ENCODE peak calls at places on chromosome 21, in five cellular contexts. A is foreskin fibroblast, H is fibroblast of lung, R is left ventricle myocardium inferior, Q is AG04449. W is an unnamed sample.

GRCh38 chr21:31343680-31344480 is at the start of gene TIAM1:
- DNase-seq in H (peak; percentile 62), R (peak; percentile 68), A (peak; percentile 59), Q (peak; percentile 23), W (no peak)

GRCh38 chr21:27498025-27498424 is 531.1 kb upstream of the ADAMTS5 start:
- DNase-seq in A (no peak), H (no peak), Q (no peak), R (no peak), W (no peak)

GRCh38 chr21:29360799-29361765 is 62.4 kb downstream of the BACH1 start:
- DNase-seq in Q (no peak), H (no peak), R (no peak), A (no peak), W (no peak)

GRCh38 chr21:26130249-26130896 is 40.2 kb downstream of the APP start:
- DNase-seq in Q (no peak), A (no peak), H (peak; percentile 76), R (no peak), W (no peak)

GRCh38 chr21:31760931-31761330 is 29.0 kb upstream of the SCAF4 start:
- DNase-seq in R (no peak), Q (no peak), H (no peak), A (no peak), W (no peak)

GRCh38 chr21:40447016-40447415 is 399.9 kb downstream of the DSCAM start:
- DNase-seq in R (no peak), H (no peak), A (no peak), Q (no peak), W (no peak)

GRCh38 chr21:41446571-41446970 is 20.5 kb downstream of the MX1 start:
- DNase-seq in R (no peak), Q (no peak), A (no peak), H (no peak), W (no peak)

GRCh38 chr21:46001821-46002681 is 20.5 kb downstream of the COL6A1 start:
- DNase-seq in A (no peak), Q (no peak), H (no peak), R (peak; percentile 19), W (no peak)

GRCh38 chr21:46009951-46010655 is 28.5 kb downstream of the COL6A1 start:
- DNase-seq in H (no peak), A (no peak), R (no peak), Q (no peak), W (no peak)

GRCh38 chr21:39109596-39110210 is 73.5 kb downstream of the PSMG1 start:
- DNase-seq in Q (no peak), H (no peak), R (no peak), A (no peak), W (no peak)

GRCh38 chr21:27580276-27580675 is 613.4 kb upstream of the ADAMTS5 start:
- DNase-seq in R (no peak), H (peak; percentile 58), A (peak; percentile 48), Q (no peak), W (no peak)

GRCh38 chr21:28216976-28217523 is 775.6 kb downstream of the LTN1 start:
- DNase-seq in R (no peak), H (no peak), A (no peak), Q (no peak), W (no peak)

GRCh38 chr21:34574581-34574980 is 40.3 kb downstream of the RCAN1 start:
- DNase-seq in A (no peak), Q (no peak), R (no peak), H (no peak), W (no peak)

GRCh38 chr21:18245493-18245967 is 897 bp downstream of the CHODL start:
- DNase-seq in H (no peak), A (no peak), Q (no peak), R (no peak), W (no peak)

GRCh38 chr21:27645285-27645684 is 678.4 kb upstream of the ADAMTS5 start:
- DNase-seq in Q (no peak), H (peak; percentile 11), A (peak; percentile 74), R (no peak), W (no peak)

GRCh38 chr21:34037446-34037845 is 35.9 kb upstream of the MRPS6 start:
- DNase-seq in H (no peak), A (peak; percentile 73), Q (no peak), R (no peak), W (no peak)

GRCh38 chr21:38990424-38990794 is 184.7 kb downstream of the ETS2 start:
- DNase-seq in H (no peak), R (no peak), A (no peak), Q (no peak), W (no peak)

GRCh38 chr21:29854795-29855194 is 85.0 kb downstream of the GRIK1 start:
- DNase-seq in A (no peak), H (no peak), R (no peak), Q (no peak), W (no peak)

GRCh38 chr21:45971487-45972352 is 9.8 kb upstream of the COL6A1 start:
- DNase-seq in A (peak; percentile 98), H (peak; percentile 92), Q (no peak), R (peak; percentile 81), W (no peak)

GRCh38 chr21:46667735-46668380 is 32.4 kb downstream of the PRMT2 start:
- DNase-seq in A (peak; percentile 18), Q (no peak), H (peak; percentile 39), R (no peak), W (no peak)

GRCh38 chr21:29092102-29092959 is 18.9 kb upstream of the CCT8 start:
- DNase-seq in A (peak; percentile 53), H (peak; percentile 65), Q (no peak), R (no peak), W (no peak)

GRCh38 chr21:42830456-42831455 is 48.6 kb downstream of the WDR4 start:
- DNase-seq in A (no peak), H (no peak), Q (no peak), R (no peak), W (no peak)
- TF ChIP-seq CTCF in A (no peak), H (peak; percentile 14), Q (no peak), R (no peak), W (no peak)

GRCh38 chr21:37005548-37006242 is 807 bp upstream of the RIPPLY3 start:
- DNase-seq in A (no peak), R (no peak), Q (no peak), H (no peak), W (no peak)
- H3K4me3 ChIP-seq in A (peak overlapping the region; percentile 43), R (peak overlapping the region; percentile 65), Q (peak overlapping the region; percentile 51), H (peak overlapping the region; percentile 32), W (peak overlapping the region; percentile 41)

GRCh38 chr21:43697758-43698643 is 20.9 kb upstream of the PDXK start:
- DNase-seq in R (no peak), Q (no peak), H (peak; percentile 27), A (peak; percentile 30), W (no peak)
- TF ChIP-seq CTCF in R (no peak), Q (no peak), H (no peak), A (no peak), W (no peak)

DNA sequence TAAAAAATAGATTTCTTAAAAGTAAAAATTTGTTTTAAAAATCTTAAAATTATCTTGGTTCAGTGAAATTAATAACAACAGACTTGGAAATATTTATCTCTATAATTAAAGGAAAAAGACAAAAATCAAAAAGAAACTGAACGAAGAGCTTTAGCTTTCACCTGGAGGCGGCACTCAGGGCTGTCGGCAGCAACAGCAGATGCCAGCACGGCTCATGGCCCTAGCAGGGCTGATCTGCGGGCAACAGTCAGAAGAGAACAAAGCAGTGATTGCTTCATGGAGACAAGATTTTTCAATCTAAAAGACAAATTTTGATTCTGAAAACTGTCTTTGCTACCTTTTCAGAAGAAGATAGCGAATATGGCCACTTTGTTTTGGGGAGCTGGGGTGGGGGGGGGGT is 22.6 kb downstream of the UBE2G2 start:
- DNase-seq in Q (no peak), H (no peak), R (no peak), A (no peak), W (no peak)
- H3K4me3 ChIP-seq in Q (no peak overlapping the region), H (no peak overlapping the region), R (no peak overlapping the region), A (no peak overlapping the region), W (no peak overlapping the region)

DNA sequence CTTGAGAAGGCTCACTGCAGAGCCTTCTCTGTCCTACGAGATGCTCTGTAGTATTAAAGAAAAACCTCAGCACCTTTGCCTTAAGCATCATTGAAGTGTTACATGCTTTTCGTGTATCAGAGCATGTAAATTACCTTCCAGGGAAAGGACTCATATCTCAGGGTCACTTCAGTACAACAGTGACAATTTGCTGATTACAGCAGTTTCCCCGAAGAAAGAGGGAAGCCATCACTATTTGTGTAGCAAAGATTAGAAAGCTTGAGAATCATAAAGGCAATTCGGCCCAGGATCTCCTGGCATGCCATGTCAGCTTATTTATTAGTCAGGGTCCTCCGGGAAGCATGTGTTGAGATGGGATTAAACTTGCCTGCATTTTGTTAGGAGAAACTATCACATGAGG is 55.1 kb upstream of the KCNJ6 start:
- DNase-seq in R (no peak), Q (no peak), H (no peak), A (no peak), W (no peak)
- TF ChIP-seq CTCF in R (no peak), Q (no peak), H (no peak), A (no peak), W (no peak)

W was measured in kidney epithelial cell.